ENCODE peak calls at places on chromosomes 6 and 20, in nine cellular contexts. Y, L, X, V, S, F, D, G and W are unnamed samples.

GRCh38 chr6:166934174-166934573 is 22.2 kb downstream of the RNASET2 start:
- DNase-seq in F (no peak), D (no peak), X (no peak), Y (no peak), L (no peak), V (no peak), S (no peak), G (no peak), W (no peak)

GRCh38 chr6:14897836-14898235 is 348.0 kb upstream of the JARID2 start:
- DNase-seq in D (no peak), Y (no peak), V (no peak), G (no peak), S (no peak), X (no peak), L (no peak), F (no peak), W (no peak)

GRCh38 chr20:62276448-62276847 is 26.3 kb upstream of the ADRM1 start:
- DNase-seq in Y (no peak), L (no peak), F (peak), X (no peak), V (no peak), D (no peak), S (no peak), G (no peak), W (no peak)

GRCh38 chr6:39823187-39823815 is 31.1 kb downstream of the DAAM2 start:
- DNase-seq in L (no peak), V (no peak), X (no peak), G (no peak), F (peak), S (no peak), Y (no peak), D (no peak), W (no peak)

GRCh38 chr20:50527068-50527605 is 17.0 kb downstream of the PTPN1 start:
- DNase-seq in V (no peak), Y (no peak), L (no peak), D (peak), G (no peak), F (no peak), X (no peak), S (no peak), W (no peak)

GRCh38 chr6:106908386-106908840 is 66.1 kb downstream of the CD24 start:
- DNase-seq in L (no peak), G (no peak), S (no peak), V (no peak), Y (no peak), D (no peak), X (no peak), F (no peak), W (no peak)

GRCh38 chr20:39269493-39270217 is 307.5 kb downstream of the DHX35 start:
- DNase-seq in F (no peak), V (no peak), Y (no peak), X (no peak), S (no peak), D (no peak), G (no peak), L (no peak), W (no peak)

GRCh38 chr6:24766685-24767462 is 7.9 kb upstream of the GMNN start:
- DNase-seq in Y (no peak), F (no peak), D (peak), X (no peak), S (peak), V (no peak), G (no peak), L (no peak), W (no peak)

GRCh38 chr20:57450419-57450818 is 59.2 kb downstream of the RBM38 start:
- DNase-seq in V (no peak), F (peak), Y (no peak), X (no peak), G (no peak), L (no peak), D (peak), S (peak), W (no peak)

GRCh38 chr6:14542670-14543366 is 425.2 kb downstream of the CD83 start:
- DNase-seq in D (peak), Y (no peak), V (no peak), G (no peak), X (no peak), S (no peak), F (no peak), L (no peak), W (no peak)

GRCh38 chr20:52312131-52312729 is 120.7 kb upstream of the ZFP64 start:
- DNase-seq in V (peak), G (no peak), L (peak), Y (peak), F (no peak), S (peak), X (no peak), D (peak), W (peak)

GRCh38 chr6:1578293-1578745 is 31.4 kb upstream of the FOXC1 start:
- DNase-seq in D (no peak), F (no peak), Y (no peak), S (no peak), X (no peak), V (no peak), L (no peak), G (no peak), W (no peak)

GRCh38 chr20:4866429-4866828 is 134.9 kb downstream of the SLC23A2 start:
- DNase-seq in V (no peak), G (no peak), S (no peak), X (no peak), L (no peak), Y (no peak), D (no peak), F (no peak), W (no peak)

GRCh38 chr6:39947611-39948068 is 13.4 kb upstream of the MOCS1 start:
- DNase-seq in F (no peak), L (no peak), G (no peak), S (no peak), V (no peak), X (no peak), D (no peak), Y (no peak), W (no peak)

GRCh38 chr6:168188974-168189678 is 110.1 kb upstream of the FRMD1 start:
- DNase-seq in X (no peak), S (no peak), F (no peak), D (no peak), Y (no peak), L (no peak), V (no peak), G (no peak), W (no peak)

GRCh38 chr20:12152996-12153395 is 235.3 kb downstream of the BTBD3 start:
- DNase-seq in S (no peak), X (no peak), L (no peak), G (no peak), F (no peak), V (no peak), Y (no peak), D (peak), W (no peak)

GRCh38 chr6:99241905-99242534 is 107.5 kb downstream of the FAXC start:
- DNase-seq in V (no peak), G (no peak), S (peak), X (no peak), F (no peak), Y (no peak), D (peak), L (no peak), W (no peak)

GRCh38 chr20:20712004-20712473 is 405 bp downstream of the RALGAPA2 start:
- DNase-seq in S (no peak), V (no peak), F (peak), Y (no peak), X (no peak), D (no peak), L (peak), G (no peak), W (no peak)

GRCh38 chr6:22247916-22248482 is 48.8 kb downstream of the PRL start:
- DNase-seq in V (no peak), X (no peak), D (no peak), Y (no peak), S (no peak), G (no peak), F (no peak), L (no peak), W (no peak)